ENCODE peak calls at places on chromosomes 5 and 9, in six cellular contexts. One of them, this sample, is unnamed.

GRCh38 chr9:129580211-129580915 is 40.5 kb downstream of the C9orf50 start:
- DNase-seq in H1: no peak
- DNase-seq in IMR-90: no peak
- DNase-seq in mesenchymal stem cell: no peak
- DNase-seq in neuronal stem cell: no peak
- DNase-seq in trophoblast cell: no peak
- DNase-seq in this sample: no peak

GRCh38 chr9:95499101-95499676 is 17.6 kb downstream of the PTCH1 start:
- DNase-seq in H1: no peak
- DNase-seq in IMR-90: peak
- DNase-seq in mesenchymal stem cell: no peak
- DNase-seq in neuronal stem cell: no peak
- DNase-seq in trophoblast cell: no peak
- DNase-seq in this sample: no peak

GRCh38 chr5:151128817-151129216 is 28.8 kb downstream of the ANXA6 start:
- DNase-seq in H1: no peak
- DNase-seq in IMR-90: no peak
- DNase-seq in mesenchymal stem cell: no peak
- DNase-seq in neuronal stem cell: no peak
- DNase-seq in trophoblast cell: no peak
- DNase-seq in this sample: no peak

GRCh38 chr9:36023260-36024048 is 13.3 kb upstream of the RECK start:
- DNase-seq in H1: no peak
- DNase-seq in IMR-90: peak
- DNase-seq in mesenchymal stem cell: peak
- DNase-seq in neuronal stem cell: peak
- DNase-seq in trophoblast cell: peak
- DNase-seq in this sample: peak

GRCh38 chr5:74250304-74251102 is 390.0 kb downstream of the ENC1 start:
- DNase-seq in H1: no peak
- DNase-seq in IMR-90: no peak
- DNase-seq in mesenchymal stem cell: no peak
- DNase-seq in neuronal stem cell: no peak
- DNase-seq in trophoblast cell: no peak
- DNase-seq in this sample: peak

GRCh38 chr9:38025166-38025565 is 43.9 kb downstream of the SHB start:
- DNase-seq in H1: no peak
- DNase-seq in IMR-90: no peak
- DNase-seq in mesenchymal stem cell: no peak
- DNase-seq in neuronal stem cell: no peak
- DNase-seq in trophoblast cell: no peak
- DNase-seq in this sample: peak

GRCh38 chr5:167671176-167671575 is 620.3 kb upstream of the WWC1 start:
- DNase-seq in H1: no peak
- DNase-seq in IMR-90: peak
- DNase-seq in mesenchymal stem cell: no peak
- DNase-seq in neuronal stem cell: no peak
- DNase-seq in trophoblast cell: peak
- DNase-seq in this sample: no peak

GRCh38 chr5:40733439-40733838 is 22.3 kb downstream of the TTC33 start:
- DNase-seq in H1: no peak
- DNase-seq in IMR-90: no peak
- DNase-seq in mesenchymal stem cell: no peak
- DNase-seq in neuronal stem cell: no peak
- DNase-seq in trophoblast cell: no peak
- DNase-seq in this sample: no peak

GRCh38 chr5:149496166-149496565 is 55.1 kb downstream of the CSNK1A1 start:
- DNase-seq in H1: no peak
- DNase-seq in IMR-90: no peak
- DNase-seq in mesenchymal stem cell: no peak
- DNase-seq in neuronal stem cell: no peak
- DNase-seq in trophoblast cell: no peak
- DNase-seq in this sample: no peak

GRCh38 chr5:12016149-12016740 is 112.0 kb upstream of the CTNND2 start:
- DNase-seq in H1: no peak
- DNase-seq in IMR-90: no peak
- DNase-seq in mesenchymal stem cell: peak
- DNase-seq in neuronal stem cell: no peak
- DNase-seq in trophoblast cell: peak
- DNase-seq in this sample: peak

GRCh38 chr5:112685929-112686328 is 51.8 kb upstream of the APC start:
- DNase-seq in H1: no peak
- DNase-seq in IMR-90: peak
- DNase-seq in mesenchymal stem cell: no peak
- DNase-seq in neuronal stem cell: no peak
- DNase-seq in trophoblast cell: peak
- DNase-seq in this sample: no peak

DNA sequence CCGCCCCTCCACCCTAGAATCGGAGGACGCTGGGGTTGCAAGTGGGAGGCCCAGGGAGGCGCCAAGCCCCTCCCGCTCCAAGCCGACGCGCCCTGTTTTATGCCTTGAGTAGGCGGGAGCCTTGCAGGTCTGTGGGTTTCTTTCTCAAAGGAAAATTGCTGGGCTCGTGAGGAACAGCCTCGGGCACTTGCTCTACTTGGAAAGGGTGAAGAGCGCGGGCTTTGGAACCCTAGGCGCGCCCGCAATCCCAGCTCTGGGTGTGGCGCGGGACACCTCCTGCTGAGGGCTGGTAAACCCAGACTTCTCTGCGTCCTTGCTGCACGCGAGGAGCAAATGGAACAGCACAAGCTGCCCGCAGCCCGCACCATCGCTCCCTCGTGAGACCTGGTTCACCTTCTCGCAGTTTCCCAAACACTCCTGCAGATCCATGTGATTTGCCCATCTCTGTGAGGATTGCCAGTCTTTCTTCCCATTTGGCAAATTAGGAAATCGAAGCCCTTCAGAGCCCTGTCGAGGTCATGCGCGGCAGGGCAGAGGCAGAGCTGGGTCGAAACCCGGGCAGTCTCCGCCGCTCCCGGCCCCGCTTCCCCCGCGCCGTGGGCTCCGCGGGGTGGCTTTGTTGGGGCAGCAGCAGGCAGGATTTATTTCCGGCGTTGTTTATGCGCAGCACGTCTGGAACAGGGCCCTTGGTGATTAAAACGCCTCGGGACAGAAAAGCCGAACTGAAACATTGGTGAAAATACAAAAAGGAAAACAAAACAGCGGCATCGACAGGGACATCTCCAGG is 98.4 kb upstream of the CPLX2 start:
- DNase-seq in H1: no peak
- DNase-seq in IMR-90: no peak
- DNase-seq in mesenchymal stem cell: no peak
- DNase-seq in neuronal stem cell: no peak
- DNase-seq in trophoblast cell: no peak
- DNase-seq in this sample: peak
- H3K4me3 ChIP-seq in H1: peak
- H3K4me3 ChIP-seq in IMR-90: no peak
- H3K4me3 ChIP-seq in mesenchymal stem cell: no peak
- H3K4me3 ChIP-seq in neuronal stem cell: no peak
- H3K4me3 ChIP-seq in trophoblast cell: no peak
- H3K4me3 ChIP-seq in this sample: peak

GRCh38 chr5:116559673-116560164 is 14.9 kb downstream of the SEMA6A start:
- DNase-seq in H1: no peak
- DNase-seq in IMR-90: no peak
- DNase-seq in mesenchymal stem cell: no peak
- DNase-seq in neuronal stem cell: no peak
- DNase-seq in trophoblast cell: no peak
- DNase-seq in this sample: peak
- H3K18ac ChIP-seq in H1: peak
- H3K18ac ChIP-seq in IMR-90: no peak
- H3K18ac ChIP-seq in mesenchymal stem cell: no peak
- H3K18ac ChIP-seq in neuronal stem cell: peak
- H3K18ac ChIP-seq in trophoblast cell: no peak
- H3K18ac ChIP-seq in this sample: peak

DNA sequence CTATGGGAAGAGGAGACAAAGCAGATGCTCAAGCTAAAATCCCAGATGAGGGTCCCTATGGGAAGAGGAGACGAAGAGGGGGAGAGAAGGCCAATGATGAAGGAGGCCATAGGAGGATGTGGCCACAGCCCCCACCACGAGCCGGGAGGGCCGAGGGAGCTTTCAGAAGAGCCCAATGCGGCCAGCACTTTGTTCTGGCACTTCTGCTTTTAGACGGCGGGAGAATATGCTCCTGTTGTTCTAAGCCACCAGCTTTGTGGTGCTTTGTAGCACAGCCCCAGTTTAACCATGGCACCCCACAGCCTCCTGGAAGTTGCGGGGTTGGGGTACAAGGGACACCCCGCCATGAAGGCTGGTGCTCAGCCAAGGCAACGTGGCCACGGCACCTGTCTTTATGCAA is 33.4 kb downstream of the LPCAT1 start:
- DNase-seq in H1: no peak
- DNase-seq in IMR-90: no peak
- DNase-seq in mesenchymal stem cell: no peak
- DNase-seq in neuronal stem cell: no peak
- DNase-seq in trophoblast cell: no peak
- DNase-seq in this sample: no peak
- H3K27ac ChIP-seq in H1: no peak
- H3K27ac ChIP-seq in IMR-90: no peak
- H3K27ac ChIP-seq in mesenchymal stem cell: no peak
- H3K27ac ChIP-seq in neuronal stem cell: no peak
- H3K27ac ChIP-seq in trophoblast cell: no peak
- H3K27ac ChIP-seq in this sample: no peak

GRCh38 chr5:155094455-155094854 is 80.9 kb downstream of the KIF4B start:
- DNase-seq in H1: no peak
- DNase-seq in IMR-90: no peak
- DNase-seq in mesenchymal stem cell: no peak
- DNase-seq in neuronal stem cell: no peak
- DNase-seq in trophoblast cell: no peak
- DNase-seq in this sample: no peak
- H3K4me3 ChIP-seq in H1: no peak
- H3K4me3 ChIP-seq in IMR-90: no peak
- H3K4me3 ChIP-seq in mesenchymal stem cell: no peak
- H3K4me3 ChIP-seq in neuronal stem cell: no peak
- H3K4me3 ChIP-seq in trophoblast cell: no peak
- H3K4me3 ChIP-seq in this sample: no peak

GRCh38 chr9:96620832-96621269 is 1.2 kb upstream of the CDC14B start:
- DNase-seq in H1: peak
- DNase-seq in IMR-90: no peak
- DNase-seq in mesenchymal stem cell: peak
- DNase-seq in neuronal stem cell: no peak
- DNase-seq in trophoblast cell: peak
- DNase-seq in this sample: peak
- H3K18ac ChIP-seq in H1: no peak
- H3K18ac ChIP-seq in IMR-90: no peak
- H3K18ac ChIP-seq in mesenchymal stem cell: no peak
- H3K18ac ChIP-seq in neuronal stem cell: no peak
- H3K18ac ChIP-seq in trophoblast cell: no peak
- H3K18ac ChIP-seq in this sample: peak

DNA sequence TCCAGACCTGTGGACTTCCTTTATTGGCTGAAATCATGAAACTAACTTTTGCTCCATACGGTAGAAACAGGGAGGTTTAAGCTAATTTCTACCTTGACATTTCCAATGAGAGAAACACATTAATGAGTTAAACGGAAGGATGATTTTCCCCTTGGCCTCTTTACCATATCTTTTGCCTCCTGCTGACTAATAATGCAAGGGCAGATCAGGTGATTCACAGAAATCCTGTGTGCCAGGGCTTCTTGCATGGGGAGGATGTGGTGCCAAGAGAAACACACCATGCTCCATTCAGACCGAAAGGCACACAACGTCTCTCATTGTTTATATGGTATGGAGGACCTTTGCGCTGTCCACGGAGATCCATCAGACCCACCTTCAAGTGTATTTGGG is 17.4 kb upstream of the PRLR start:
- DNase-seq in H1: no peak
- DNase-seq in IMR-90: no peak
- DNase-seq in mesenchymal stem cell: no peak
- DNase-seq in neuronal stem cell: no peak
- DNase-seq in trophoblast cell: no peak
- DNase-seq in this sample: no peak
- H3K27ac ChIP-seq in H1: no peak
- H3K27ac ChIP-seq in IMR-90: no peak
- H3K27ac ChIP-seq in mesenchymal stem cell: no peak
- H3K27ac ChIP-seq in neuronal stem cell: no peak
- H3K27ac ChIP-seq in trophoblast cell: no peak
- H3K27ac ChIP-seq in this sample: no peak

GRCh38 chr5:125370486-125370885 is 624.0 kb upstream of the ZNF608 start:
- DNase-seq in H1: no peak
- DNase-seq in IMR-90: no peak
- DNase-seq in mesenchymal stem cell: no peak
- DNase-seq in neuronal stem cell: no peak
- DNase-seq in trophoblast cell: no peak
- DNase-seq in this sample: no peak
- H3K4me3 ChIP-seq in H1: no peak
- H3K4me3 ChIP-seq in IMR-90: no peak
- H3K4me3 ChIP-seq in mesenchymal stem cell: no peak
- H3K4me3 ChIP-seq in neuronal stem cell: no peak
- H3K4me3 ChIP-seq in trophoblast cell: no peak
- H3K4me3 ChIP-seq in this sample: no peak

GRCh38 chr9:99106044-99106375 is 1.1 kb downstream of the TGFBR1 start:
- DNase-seq in H1: no peak
- DNase-seq in IMR-90: no peak
- DNase-seq in mesenchymal stem cell: no peak
- DNase-seq in neuronal stem cell: no peak
- DNase-seq in trophoblast cell: peak
- DNase-seq in this sample: no peak
- H3K18ac ChIP-seq in H1: no peak
- H3K18ac ChIP-seq in IMR-90: peak
- H3K18ac ChIP-seq in mesenchymal stem cell: peak
- H3K18ac ChIP-seq in neuronal stem cell: no peak
- H3K18ac ChIP-seq in trophoblast cell: peak
- H3K18ac ChIP-seq in this sample: peak

GRCh38 chr9:98369471-98369870 is 114.0 kb upstream of the TBC1D2 start:
- DNase-seq in H1: no peak
- DNase-seq in IMR-90: no peak
- DNase-seq in mesenchymal stem cell: no peak
- DNase-seq in neuronal stem cell: no peak
- DNase-seq in trophoblast cell: no peak
- DNase-seq in this sample: no peak
- H3K27ac ChIP-seq in H1: no peak
- H3K27ac ChIP-seq in IMR-90: no peak
- H3K27ac ChIP-seq in mesenchymal stem cell: no peak
- H3K27ac ChIP-seq in neuronal stem cell: no peak
- H3K27ac ChIP-seq in trophoblast cell: no peak
- H3K27ac ChIP-seq in this sample: no peak

DNA sequence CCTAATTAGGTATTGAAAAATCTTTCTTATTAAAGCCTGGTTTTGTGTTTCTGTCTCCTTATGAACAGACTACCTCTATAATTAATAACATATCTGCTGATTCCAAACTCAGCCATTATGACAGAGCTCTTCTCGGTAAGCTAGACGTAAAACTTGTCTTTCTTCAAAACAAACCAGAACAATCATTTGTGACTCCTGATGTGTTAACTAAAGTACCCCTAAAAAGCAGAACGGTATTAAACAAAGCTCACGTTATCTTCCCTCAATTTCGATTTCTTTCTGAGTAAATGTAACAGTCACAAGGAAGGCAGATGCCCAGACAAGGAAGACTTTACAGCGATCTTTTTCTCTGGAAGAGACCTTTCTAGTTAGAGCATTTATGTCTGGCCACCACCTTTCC is 1.8 kb downstream of the SEMA5A start:
- DNase-seq in H1: no peak
- DNase-seq in IMR-90: peak
- DNase-seq in mesenchymal stem cell: no peak
- DNase-seq in neuronal stem cell: no peak
- DNase-seq in trophoblast cell: no peak
- DNase-seq in this sample: no peak
- H3K4me3 ChIP-seq in H1: no peak
- H3K4me3 ChIP-seq in IMR-90: peak
- H3K4me3 ChIP-seq in mesenchymal stem cell: peak
- H3K4me3 ChIP-seq in neuronal stem cell: peak
- H3K4me3 ChIP-seq in trophoblast cell: peak
- H3K4me3 ChIP-seq in this sample: peak